ENCODE peak calls at places on chromosomes 5 and 9, in eight cellular contexts. One of them, this sample, is unnamed. For H3K36me3 and H3K27me3, the result is how much of the 10 kb centered on the place peaks cover.

GRCh38 chr9:2596003-2596402 is 25.6 kb upstream of the VLDLR start:
- DNase-seq in tibial artery: no peak
- DNase-seq in endodermal cell: no peak
- DNase-seq in testis: no peak
- DNase-seq in psoas muscle: no peak
- DNase-seq in RWPE2: no peak
- DNase-seq in IMR-90: no peak
- DNase-seq in neural progenitor cell: no peak
- DNase-seq in this sample: no peak

GRCh38 chr5:131180407-131180806 is 9.7 kb downstream of the LYRM7 start:
- DNase-seq in endodermal cell: no peak
- DNase-seq in RWPE2: no peak
- DNase-seq in testis: no peak
- DNase-seq in neural progenitor cell: no peak
- DNase-seq in IMR-90: no peak
- DNase-seq in psoas muscle: no peak
- DNase-seq in tibial artery: no peak
- DNase-seq in this sample: no peak

GRCh38 chr5:31090467-31090866 is 103.0 kb upstream of the CDH6 start:
- DNase-seq in psoas muscle: no peak
- DNase-seq in IMR-90: no peak
- DNase-seq in neural progenitor cell: no peak
- DNase-seq in endodermal cell: no peak
- DNase-seq in testis: no peak
- DNase-seq in RWPE2: no peak
- DNase-seq in tibial artery: no peak
- DNase-seq in this sample: no peak

GRCh38 chr9:69476016-69476415 is 151.0 kb downstream of the ENTREP1 start:
- DNase-seq in IMR-90: no peak
- DNase-seq in testis: no peak
- DNase-seq in psoas muscle: no peak
- DNase-seq in neural progenitor cell: no peak
- DNase-seq in tibial artery: no peak
- DNase-seq in endodermal cell: no peak
- DNase-seq in RWPE2: no peak
- DNase-seq in this sample: no peak

GRCh38 chr5:83034552-83035181 is 42.5 kb downstream of the TMEM167A start:
- DNase-seq in neural progenitor cell: no peak
- DNase-seq in psoas muscle: no peak
- DNase-seq in endodermal cell: no peak
- DNase-seq in tibial artery: no peak
- DNase-seq in IMR-90: no peak
- DNase-seq in RWPE2: no peak
- DNase-seq in testis: no peak
- DNase-seq in this sample: no peak

GRCh38 chr5:68272289-68272688 is 56.7 kb downstream of the PIK3R1 start:
- DNase-seq in tibial artery: no peak
- DNase-seq in testis: no peak
- DNase-seq in neural progenitor cell: no peak
- DNase-seq in IMR-90: peak
- DNase-seq in psoas muscle: no peak
- DNase-seq in endodermal cell: no peak
- DNase-seq in RWPE2: no peak
- DNase-seq in this sample: no peak

GRCh38 chr9:109986423-109987055 is 206.5 kb downstream of the PALM2AKAP2 start:
- DNase-seq in neural progenitor cell: no peak
- DNase-seq in IMR-90: peak
- DNase-seq in tibial artery: no peak
- DNase-seq in testis: no peak
- DNase-seq in endodermal cell: no peak
- DNase-seq in psoas muscle: no peak
- DNase-seq in RWPE2: no peak
- DNase-seq in this sample: no peak

GRCh38 chr5:5207832-5208231 is 67.7 kb downstream of the ADAMTS16 start:
- DNase-seq in endodermal cell: no peak
- DNase-seq in RWPE2: no peak
- DNase-seq in IMR-90: no peak
- DNase-seq in tibial artery: no peak
- DNase-seq in neural progenitor cell: no peak
- DNase-seq in testis: no peak
- DNase-seq in psoas muscle: no peak
- DNase-seq in this sample: no peak

GRCh38 chr5:116841734-116842133 is 267.1 kb upstream of the SEMA6A start:
- DNase-seq in psoas muscle: no peak
- DNase-seq in tibial artery: no peak
- DNase-seq in RWPE2: no peak
- DNase-seq in testis: no peak
- DNase-seq in neural progenitor cell: no peak
- DNase-seq in IMR-90: no peak
- DNase-seq in endodermal cell: no peak
- DNase-seq in this sample: no peak

GRCh38 chr9:3662671-3663070 is 136.9 kb upstream of the RFX3 start:
- DNase-seq in endodermal cell: no peak
- DNase-seq in RWPE2: no peak
- DNase-seq in psoas muscle: no peak
- DNase-seq in IMR-90: peak
- DNase-seq in testis: no peak
- DNase-seq in tibial artery: no peak
- DNase-seq in neural progenitor cell: no peak
- DNase-seq in this sample: no peak

GRCh38 chr9:99682378-99682777 is 139.3 kb upstream of the NR4A3 start:
- DNase-seq in testis: no peak
- DNase-seq in endodermal cell: no peak
- DNase-seq in neural progenitor cell: no peak
- DNase-seq in tibial artery: no peak
- DNase-seq in IMR-90: no peak
- DNase-seq in psoas muscle: no peak
- DNase-seq in RWPE2: no peak
- DNase-seq in this sample: no peak

GRCh38 chr5:169196059-169196458 is 104.9 kb downstream of the SLIT3 start:
- DNase-seq in endodermal cell: no peak
- DNase-seq in RWPE2: no peak
- DNase-seq in psoas muscle: no peak
- DNase-seq in testis: no peak
- DNase-seq in neural progenitor cell: no peak
- DNase-seq in tibial artery: no peak
- DNase-seq in IMR-90: no peak
- DNase-seq in this sample: no peak

GRCh38 chr9:89313842-89314241 is 2.8 kb downstream of the CKS2 start:
- DNase-seq in RWPE2: no peak
- DNase-seq in neural progenitor cell: no peak
- DNase-seq in IMR-90: peak
- DNase-seq in testis: no peak
- DNase-seq in endodermal cell: no peak
- DNase-seq in psoas muscle: no peak
- DNase-seq in tibial artery: no peak
- DNase-seq in this sample: no peak

GRCh38 chr5:67870662-67871061 is 344.9 kb upstream of the PIK3R1 start:
- DNase-seq in IMR-90: no peak
- DNase-seq in neural progenitor cell: no peak
- DNase-seq in RWPE2: no peak
- DNase-seq in psoas muscle: no peak
- DNase-seq in testis: no peak
- DNase-seq in tibial artery: no peak
- DNase-seq in endodermal cell: no peak
- DNase-seq in this sample: no peak

GRCh38 chr9:68711281-68711680 is 6.2 kb downstream of the PIP5K1B start:
- DNase-seq in IMR-90: no peak
- DNase-seq in psoas muscle: no peak
- DNase-seq in neural progenitor cell: no peak
- DNase-seq in testis: no peak
- DNase-seq in tibial artery: no peak
- DNase-seq in endodermal cell: no peak
- DNase-seq in RWPE2: no peak
- DNase-seq in this sample: no peak

GRCh38 chr9:68648164-68648563 is 56.9 kb upstream of the PIP5K1B start:
- DNase-seq in tibial artery: no peak
- DNase-seq in endodermal cell: no peak
- DNase-seq in RWPE2: no peak
- DNase-seq in neural progenitor cell: no peak
- DNase-seq in IMR-90: no peak
- DNase-seq in psoas muscle: no peak
- DNase-seq in testis: no peak
- DNase-seq in this sample: no peak

GRCh38 chr9:89579741-89580395 is 24.9 kb upstream of the GADD45G start:
- DNase-seq in endodermal cell: no peak
- DNase-seq in testis: no peak
- DNase-seq in tibial artery: no peak
- DNase-seq in psoas muscle: no peak
- DNase-seq in IMR-90: no peak
- DNase-seq in neural progenitor cell: no peak
- DNase-seq in RWPE2: no peak
- DNase-seq in this sample: no peak

GRCh38 chr5:102930244-102930643 is 175.1 kb downstream of the PAM start:
- DNase-seq in tibial artery: no peak
- DNase-seq in neural progenitor cell: no peak
- DNase-seq in endodermal cell: no peak
- DNase-seq in testis: no peak
- DNase-seq in RWPE2: no peak
- DNase-seq in IMR-90: no peak
- DNase-seq in psoas muscle: no peak
- DNase-seq in this sample: no peak

GRCh38 chr5:102932781-102933180 is 177.7 kb downstream of the PAM start:
- DNase-seq in psoas muscle: no peak
- DNase-seq in endodermal cell: no peak
- DNase-seq in tibial artery: no peak
- DNase-seq in neural progenitor cell: no peak
- DNase-seq in IMR-90: no peak
- DNase-seq in testis: no peak
- DNase-seq in RWPE2: no peak
- DNase-seq in this sample: no peak

GRCh38 chr5:102931085-102931484 is 176.0 kb downstream of the PAM start:
- DNase-seq in endodermal cell: no peak
- DNase-seq in IMR-90: no peak
- DNase-seq in neural progenitor cell: no peak
- DNase-seq in RWPE2: no peak
- DNase-seq in tibial artery: no peak
- DNase-seq in testis: no peak
- DNase-seq in psoas muscle: no peak
- DNase-seq in this sample: no peak

GRCh38 chr5:102933300-102933699 is 178.2 kb downstream of the PAM start:
- DNase-seq in testis: no peak
- DNase-seq in endodermal cell: no peak
- DNase-seq in IMR-90: no peak
- DNase-seq in neural progenitor cell: no peak
- DNase-seq in psoas muscle: no peak
- DNase-seq in tibial artery: no peak
- DNase-seq in RWPE2: no peak
- DNase-seq in this sample: no peak

GRCh38 chr5:102933721-102934459 is 178.8 kb downstream of the PAM start:
- DNase-seq in testis: no peak
- DNase-seq in tibial artery: no peak
- DNase-seq in neural progenitor cell: no peak
- DNase-seq in endodermal cell: no peak
- DNase-seq in RWPE2: no peak
- DNase-seq in IMR-90: no peak
- DNase-seq in psoas muscle: no peak
- DNase-seq in this sample: no peak
- H3K36me3 ChIP-seq in testis: under half
- H3K36me3 ChIP-seq in tibial artery: under half
- H3K36me3 ChIP-seq in neural progenitor cell: under half
- H3K36me3 ChIP-seq in endodermal cell: under half
- H3K36me3 ChIP-seq in RWPE2: under half
- H3K36me3 ChIP-seq in IMR-90: under half
- H3K36me3 ChIP-seq in psoas muscle: under half
- H3K36me3 ChIP-seq in this sample: under half

GRCh38 chr5:127299678-127300077 is 9.1 kb downstream of the MEGF10 start:
- DNase-seq in endodermal cell: no peak
- DNase-seq in IMR-90: no peak
- DNase-seq in neural progenitor cell: peak
- DNase-seq in tibial artery: no peak
- DNase-seq in RWPE2: no peak
- DNase-seq in testis: no peak
- DNase-seq in psoas muscle: no peak
- DNase-seq in this sample: no peak
- TF ChIP-seq CTCF in endodermal cell: peak
- TF ChIP-seq CTCF in IMR-90: no peak
- TF ChIP-seq CTCF in neural progenitor cell: peak
- TF ChIP-seq CTCF in tibial artery: no peak
- TF ChIP-seq CTCF in RWPE2: peak
- TF ChIP-seq CTCF in testis: no peak
- TF ChIP-seq CTCF in psoas muscle: peak
- TF ChIP-seq CTCF in this sample: no peak

GRCh38 chr9:36906492-36906891 is 127.6 kb downstream of the PAX5 start:
- DNase-seq in IMR-90: no peak
- DNase-seq in psoas muscle: no peak
- DNase-seq in tibial artery: no peak
- DNase-seq in testis: no peak
- DNase-seq in RWPE2: no peak
- DNase-seq in endodermal cell: peak
- DNase-seq in neural progenitor cell: no peak
- DNase-seq in this sample: no peak
- H3K27me3 ChIP-seq in IMR-90: under half
- H3K27me3 ChIP-seq in psoas muscle: under half
- H3K27me3 ChIP-seq in tibial artery: under half
- H3K27me3 ChIP-seq in testis: under half
- H3K27me3 ChIP-seq in RWPE2: under half
- H3K27me3 ChIP-seq in endodermal cell: under half
- H3K27me3 ChIP-seq in neural progenitor cell: under half
- H3K27me3 ChIP-seq in this sample: under half

GRCh38 chr5:140260089-140260656 is 42.7 kb downstream of the PFDN1 start:
- DNase-seq in IMR-90: no peak
- DNase-seq in tibial artery: no peak
- DNase-seq in testis: no peak
- DNase-seq in neural progenitor cell: no peak
- DNase-seq in endodermal cell: no peak
- DNase-seq in psoas muscle: no peak
- DNase-seq in RWPE2: no peak
- DNase-seq in this sample: no peak

GRCh38 chr5:140258873-140259272 is 44.0 kb downstream of the PFDN1 start:
- DNase-seq in endodermal cell: no peak
- DNase-seq in RWPE2: no peak
- DNase-seq in IMR-90: no peak
- DNase-seq in tibial artery: no peak
- DNase-seq in neural progenitor cell: no peak
- DNase-seq in psoas muscle: no peak
- DNase-seq in testis: no peak
- DNase-seq in this sample: no peak

GRCh38 chr5:140261403-140262171 is 41.3 kb downstream of the PFDN1 start:
- DNase-seq in testis: peak
- DNase-seq in psoas muscle: peak
- DNase-seq in RWPE2: peak
- DNase-seq in endodermal cell: no peak
- DNase-seq in tibial artery: peak
- DNase-seq in IMR-90: peak
- DNase-seq in neural progenitor cell: no peak
- DNase-seq in this sample: no peak

GRCh38 chr5:140258016-140258415 is 44.9 kb downstream of the PFDN1 start:
- DNase-seq in RWPE2: no peak
- DNase-seq in neural progenitor cell: no peak
- DNase-seq in IMR-90: peak
- DNase-seq in testis: no peak
- DNase-seq in tibial artery: no peak
- DNase-seq in psoas muscle: no peak
- DNase-seq in endodermal cell: no peak
- DNase-seq in this sample: no peak

DNA sequence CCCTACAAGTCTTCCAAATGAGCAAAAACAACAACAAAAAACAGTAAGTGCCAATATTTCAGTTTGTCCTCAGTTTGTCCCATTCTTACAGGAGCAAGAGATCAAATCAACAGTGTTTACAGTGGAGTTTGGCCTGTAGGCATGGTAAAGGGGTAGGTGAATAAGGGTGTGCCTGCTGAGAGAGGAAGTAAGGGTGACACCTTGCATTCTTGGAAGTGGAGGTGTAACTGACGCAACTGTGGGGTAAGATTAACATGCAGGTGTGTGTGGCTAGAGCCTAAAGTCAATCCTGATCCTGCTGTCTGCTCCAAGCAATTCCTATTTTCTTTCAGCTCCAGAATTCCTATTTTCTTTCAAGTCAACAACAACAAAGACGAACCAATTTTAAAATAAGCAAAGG is 43.4 kb downstream of the PFDN1 start:
- DNase-seq in IMR-90: no peak
- DNase-seq in psoas muscle: no peak
- DNase-seq in tibial artery: no peak
- DNase-seq in RWPE2: no peak
- DNase-seq in neural progenitor cell: no peak
- DNase-seq in endodermal cell: peak
- DNase-seq in testis: no peak
- DNase-seq in this sample: no peak
- H3K36me3 ChIP-seq in IMR-90: under half
- H3K36me3 ChIP-seq in psoas muscle: under half
- H3K36me3 ChIP-seq in tibial artery: under half
- H3K36me3 ChIP-seq in RWPE2: under half
- H3K36me3 ChIP-seq in neural progenitor cell: under half
- H3K36me3 ChIP-seq in endodermal cell: under half
- H3K36me3 ChIP-seq in testis: under half
- H3K36me3 ChIP-seq in this sample: under half

This sample was measured in GM06990.